ENCODE peak calls at places on chromosome 21, in six cellular contexts. E is left lung, F is aorta, D is testis, B is MM.1S, M is stomach. K is an unnamed sample.

GRCh38 chr21:38323721-38324591 is 67.2 kb downstream of the KCNJ15 start:
- DNase-seq in F (no peak), B (peak; percentile 37), D (no peak), E (no peak), M (no peak), K (no peak)

GRCh38 chr21:26388731-26389231 is 184.3 kb downstream of the CYYR1 start:
- DNase-seq in D (no peak), E (no peak), M (no peak), B (no peak), F (no peak), K (no peak)

GRCh38 chr21:40020651-40021050 is 153.4 kb downstream of the PCP4 start:
- DNase-seq in E (no peak), B (no peak), F (no peak), D (no peak), M (no peak), K (no peak)

GRCh38 chr21:37045556-37045955 is 27.3 kb downstream of the PIGP start:
- DNase-seq in D (no peak), E (no peak), M (no peak), B (no peak), F (no peak), K (no peak)

GRCh38 chr21:27631471-27631870 is 664.6 kb upstream of the ADAMTS5 start:
- DNase-seq in M (no peak), F (no peak), E (no peak), B (no peak), D (no peak), K (no peak)

GRCh38 chr21:25149022-25149421 is 458.3 kb downstream of the MRPL39 start:
- DNase-seq in M (no peak), D (no peak), E (no peak), B (no peak), F (no peak), K (no peak)

GRCh38 chr21:43865471-43866181 is 603 bp downstream of the AGPAT3 start:
- DNase-seq in D (peak; percentile 49), F (peak; percentile 69), E (peak; percentile 90), M (peak; percentile 69), B (peak; percentile 91), K (peak; percentile 70)

GRCh38 chr21:21921410-21922232 is 923.4 kb downstream of the NCAM2 start:
- DNase-seq in D (no peak), E (no peak), B (peak; percentile 68), M (no peak), F (no peak), K (peak; percentile 1)

GRCh38 chr21:29378814-29379213 is 80.1 kb downstream of the BACH1 start:
- DNase-seq in M (peak; percentile 34), D (no peak), F (no peak), B (no peak), E (no peak), K (no peak)

GRCh38 chr21:39359382-39359781 is 10.5 kb upstream of the HMGN1 start:
- DNase-seq in F (no peak), M (no peak), D (no peak), E (no peak), B (no peak), K (no peak)

GRCh38 chr21:17548262-17548661 is 35.4 kb downstream of the CXADR start:
- DNase-seq in F (no peak), E (no peak), B (no peak), M (no peak), D (no peak), K (no peak)

GRCh38 chr21:36658926-36659325 is 40.0 kb upstream of the SIM2 start:
- DNase-seq in F (no peak), M (no peak), E (no peak), B (no peak), D (no peak), K (no peak)

GRCh38 chr21:26164311-26164710 is 6.3 kb downstream of the APP start:
- DNase-seq in D (no peak), E (no peak), B (no peak), F (no peak), M (no peak), K (no peak)

GRCh38 chr21:37862536-37862935 is 53.7 kb downstream of the KCNJ6 start:
- DNase-seq in D (no peak), M (no peak), F (no peak), B (no peak), E (no peak), K (no peak)

DNA sequence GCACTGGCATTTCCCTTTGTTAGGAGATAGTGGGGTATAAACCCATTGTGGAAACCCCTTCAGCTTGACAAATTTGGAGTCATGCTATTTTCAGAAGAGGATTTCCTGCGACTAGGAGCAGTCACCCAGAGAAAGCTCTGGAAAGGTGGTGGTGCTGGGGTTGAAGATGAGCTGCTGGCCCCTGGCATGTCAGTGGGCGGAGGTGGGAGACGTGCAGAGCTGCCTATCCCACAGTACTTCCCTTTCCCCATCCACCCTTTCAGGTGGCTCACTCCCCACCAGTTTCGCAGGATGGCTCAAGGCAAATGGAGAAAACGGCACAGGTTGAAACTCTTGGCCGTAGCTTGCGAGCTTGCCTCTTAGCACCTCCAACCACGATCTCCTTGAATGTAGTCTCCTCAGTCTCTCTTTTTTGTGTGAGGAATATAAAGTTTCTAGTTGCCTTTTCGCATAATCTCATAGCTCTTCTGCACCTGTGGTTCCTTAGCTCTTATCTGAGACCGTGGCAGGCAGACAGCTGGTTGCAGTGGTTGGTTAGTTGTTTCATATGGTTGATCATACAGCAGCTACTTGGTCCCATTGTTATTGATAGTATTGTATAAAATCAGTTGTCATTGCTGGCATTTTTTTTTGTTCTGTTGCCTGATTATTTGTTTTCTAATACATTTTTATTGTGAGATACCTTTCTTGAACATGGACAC is 48.2 kb downstream of the ADARB1 start:
- DNase-seq in E (no peak), D (no peak), M (no peak), B (no peak), F (no peak), K (no peak)
- H3K4me3 ChIP-seq in E (no peak overlapping the region), D (no peak overlapping the region), M (no peak overlapping the region), B (no peak overlapping the region), F (no peak overlapping the region), K (no peak overlapping the region)

GRCh38 chr21:41707231-41707988 is 59.4 kb downstream of the RIPK4 start:
- DNase-seq in M (no peak), E (no peak), F (no peak), B (peak; percentile 25), D (no peak), K (no peak)
- H3K4me1 ChIP-seq in M (peaks cover 48% of the 10 kb centered on the region), E (no peaks in the 10 kb centered on the region), F (no peaks in the 10 kb centered on the region), B (no peaks in the 10 kb centered on the region), D (no peaks in the 10 kb centered on the region), K (no peaks in the 10 kb centered on the region)

DNA sequence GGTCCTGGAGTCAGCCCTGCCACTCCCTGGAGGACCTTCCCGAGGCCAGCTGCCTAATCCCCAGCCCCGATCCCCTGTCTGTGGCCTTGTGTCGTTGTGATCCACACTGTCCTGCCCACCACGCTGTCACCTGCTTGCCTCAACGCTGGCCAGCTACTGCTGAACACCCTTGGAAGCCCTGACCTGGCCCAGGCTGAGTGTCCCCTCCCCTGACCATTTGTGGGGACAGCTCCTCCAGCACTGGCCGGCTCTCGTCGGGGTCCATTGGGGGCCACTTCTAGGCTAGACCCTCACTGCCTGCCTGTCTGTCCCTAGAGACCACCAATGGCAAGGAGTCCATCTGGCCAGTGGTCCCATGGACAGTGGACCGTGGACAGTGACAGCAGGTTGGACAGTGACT is 12.0 kb upstream of the UMODL1 start:
- DNase-seq in E (no peak), B (no peak), F (no peak), M (no peak), D (no peak), K (no peak)
- H3K27me3 ChIP-seq in E (no peaks in the 10 kb centered on the region), B (no peaks in the 10 kb centered on the region), F (no peaks in the 10 kb centered on the region), M (peaks cover 23% of the 10 kb centered on the region), D (no peaks in the 10 kb centered on the region), K (no peaks in the 10 kb centered on the region)

DNA sequence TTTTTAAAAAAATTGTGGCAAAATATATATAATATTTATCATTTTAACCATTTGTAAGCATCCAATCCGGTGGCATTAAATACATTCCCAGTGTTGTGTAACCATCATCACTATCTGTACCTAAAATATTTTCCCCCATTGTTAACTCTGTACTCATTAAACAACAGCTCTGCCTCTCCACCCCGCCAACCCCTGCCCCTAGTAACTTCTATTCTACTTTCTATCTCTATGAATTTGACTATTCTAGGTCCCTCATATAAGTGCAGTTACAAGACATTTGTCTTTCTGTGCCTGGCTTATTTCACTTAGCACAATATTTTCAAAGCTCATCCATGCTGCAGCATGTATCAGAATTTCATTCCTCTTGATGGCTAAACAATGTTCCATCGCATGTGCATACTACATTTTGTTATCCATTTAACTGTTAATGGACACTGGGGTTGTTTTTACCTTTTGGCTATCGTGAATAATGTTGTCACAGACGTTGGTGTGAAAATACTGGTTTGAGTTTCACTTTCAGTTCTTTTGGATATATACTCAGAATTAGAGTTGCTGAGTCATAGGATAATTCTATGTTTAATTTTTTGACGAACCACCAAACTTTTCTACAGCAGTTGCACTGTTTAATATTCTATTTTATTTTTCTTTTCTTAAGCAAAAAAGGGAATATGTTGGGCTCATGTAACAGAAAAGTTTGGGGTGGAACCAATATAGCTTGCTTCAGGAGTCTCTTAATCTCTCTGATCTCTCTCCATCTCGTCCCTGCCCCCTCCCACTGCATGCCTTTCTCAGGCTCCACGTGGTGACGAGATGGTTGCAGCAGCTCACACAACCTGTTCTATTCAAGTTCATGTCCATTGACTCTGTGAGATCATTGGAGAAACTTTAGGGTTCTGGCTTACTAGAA is 25.2 kb upstream of the RCAN1 start:
- DNase-seq in B (peak; percentile 92), M (no peak), D (no peak), F (no peak), E (no peak), K (no peak)
- H3K4me3 ChIP-seq in B (peak overlapping the region; percentile 30), M (no peak overlapping the region), D (no peak overlapping the region), F (no peak overlapping the region), E (no peak overlapping the region), K (peak overlapping the region; percentile 85)

GRCh38 chr21:45306453-45306831 is 18.7 kb upstream of the POFUT2 start:
- DNase-seq in E (peak; percentile 67), F (no peak), D (no peak), M (no peak), B (no peak), K (no peak)
- H3K4me1 ChIP-seq in E (peaks cover 50% of the 10 kb centered on the region), F (no peaks in the 10 kb centered on the region), D (peaks cover 46% of the 10 kb centered on the region), M (peaks cover 51% of the 10 kb centered on the region), B (peaks cover 5% of the 10 kb centered on the region), K (peaks cover 20% of the 10 kb centered on the region)

GRCh38 chr21:31874817-31875216 is 2.0 kb downstream of the HUNK start:
- DNase-seq in D (no peak), E (peak; percentile 63), F (no peak), B (no peak), M (no peak), K (no peak)

GRCh38 chr21:31873696-31874599 is 1.1 kb downstream of the HUNK start:
- DNase-seq in B (peak; percentile 60), F (peak; percentile 58), E (peak; percentile 87), M (peak; percentile 51), D (peak; percentile 72), K (no peak)

GRCh38 chr21:31872072-31872451 is 758 bp upstream of the HUNK start:
- DNase-seq in F (no peak), B (no peak), E (no peak), M (no peak), D (no peak), K (no peak)

GRCh38 chr21:31872452-31873274 is at the start of gene HUNK:
- DNase-seq in E (peak; percentile 81), B (peak; percentile 72), M (no peak), F (no peak), D (peak; percentile 58), K (no peak)

DNA sequence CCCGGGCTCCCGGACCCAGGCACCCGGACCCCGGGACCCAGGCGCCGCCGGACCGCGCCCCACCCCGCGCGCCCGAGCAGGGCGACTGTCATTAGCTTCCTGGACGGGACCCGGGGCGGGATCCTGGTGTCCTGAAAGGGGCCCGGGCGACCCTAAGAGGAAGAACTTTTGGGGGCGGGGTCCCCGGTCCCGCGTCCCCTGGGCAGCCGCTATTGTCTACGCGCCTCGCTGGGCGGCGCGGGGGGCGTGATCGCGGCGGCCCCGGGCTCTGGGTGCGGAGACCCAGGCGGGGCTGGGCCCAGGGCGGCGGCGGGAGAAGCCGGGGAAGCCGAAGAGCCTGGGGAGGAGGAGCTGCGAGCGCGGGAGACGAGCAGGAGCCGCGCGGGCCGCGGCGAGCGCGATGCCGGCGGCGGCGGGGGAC is 465 bp downstream of the HUNK start:
- DNase-seq in E (no peak), B (peak; percentile 64), F (no peak), M (no peak), D (no peak), K (no peak)
- H3K27me3 ChIP-seq in E (peaks cover 14% of the 10 kb centered on the region), B (peaks cover 21% of the 10 kb centered on the region), F (no peaks in the 10 kb centered on the region), M (peaks cover 68% of the 10 kb centered on the region), D (no peaks in the 10 kb centered on the region), K (peaks cover 10% of the 10 kb centered on the region)